ENCODE peak calls at places on chromosomes 6 and 20, in seven cellular contexts. T is endodermal cell, G is IMR-90, W is colonic mucosa, N is prostate gland, U is cardiac muscle cell, M is right atrium auricular region. Y is an unnamed sample.

GRCh38 chr20:22684072-22684762 is 99.8 kb upstream of the FOXA2 start:
- DNase-seq in T (peak; percentile 95), W (peak; percentile 67), U (peak; percentile 86), M (peak; percentile 78), G (peak; percentile 67), N (peak; percentile 60), Y (peak; percentile 77)

GRCh38 chr6:169591616-169592015 is 110.2 kb downstream of the WDR27 start:
- DNase-seq in M (no peak), U (no peak), N (no peak), W (no peak), G (no peak), T (no peak), Y (no peak)

GRCh38 chr20:52484438-52484837 is 292.9 kb upstream of the ZFP64 start:
- DNase-seq in W (no peak), M (no peak), T (no peak), N (no peak), G (peak; percentile 78), U (no peak), Y (no peak)

GRCh38 chr6:121944361-121944760 is 455.1 kb upstream of the HSF2 start:
- DNase-seq in T (no peak), U (peak; percentile 6), G (peak; percentile 6), W (no peak), N (no peak), M (no peak), Y (no peak)

GRCh38 chr20:2694519-2694918 is 1.9 kb downstream of the EBF4 start:
- DNase-seq in N (no peak), M (no peak), G (no peak), W (no peak), U (no peak), T (peak; percentile 64), Y (no peak)

GRCh38 chr6:55632953-55633352 is 54.0 kb upstream of the HMGCLL1 start:
- DNase-seq in T (no peak), N (no peak), W (no peak), M (no peak), U (no peak), G (peak; percentile 11), Y (no peak)

GRCh38 chr20:3614509-3614908 is 48.7 kb downstream of the GFRA4 start:
- DNase-seq in G (peak; percentile 56), U (no peak), W (no peak), N (no peak), T (no peak), M (no peak), Y (no peak)

GRCh38 chr6:47413752-47414516 is 63.7 kb upstream of the CD2AP start:
- DNase-seq in N (peak; percentile 51), T (no peak), M (no peak), G (peak; percentile 69), W (peak; percentile 63), U (peak; percentile 83), Y (no peak)

GRCh38 chr20:14189794-14190402 is 147.5 kb downstream of the FLRT3 start:
- DNase-seq in N (peak; percentile 29), U (peak; percentile 37), T (no peak), M (no peak), G (peak; percentile 62), W (peak; percentile 29), Y (no peak)

GRCh38 chr6:9623228-9623832 is 791.5 kb downstream of the TFAP2A start:
- DNase-seq in T (no peak), M (no peak), G (no peak), U (no peak), W (no peak), N (no peak), Y (no peak)

GRCh38 chr20:17611290-17611539 is 41.3 kb downstream of the DSTN start:
- DNase-seq in U (no peak), T (peak; percentile 81), M (no peak), N (no peak), W (no peak), G (no peak), Y (no peak)

GRCh38 chr20:21902391-21902790 is 196.9 kb downstream of the PAX1 start:
- DNase-seq in N (no peak), G (no peak), U (no peak), M (no peak), T (no peak), W (no peak), Y (no peak)

GRCh38 chr6:143592335-143592734 is 80.8 kb upstream of the FUCA2 start:
- DNase-seq in U (no peak), W (no peak), T (peak; percentile 77), M (no peak), N (no peak), G (no peak), Y (no peak)

GRCh38 chr20:37948956-37949355 is 46.0 kb downstream of the VSTM2L start:
- DNase-seq in N (no peak), M (peak; percentile 30), G (no peak), W (no peak), U (no peak), T (peak; percentile 15), Y (peak; percentile 5)

GRCh38 chr6:25698631-25699030 is 46.6 kb downstream of the SCGN start:
- DNase-seq in U (no peak), M (no peak), G (no peak), T (no peak), W (no peak), N (no peak), Y (no peak)

GRCh38 chr6:92810913-92811312 is 608.4 kb downstream of the EPHA7 start:
- DNase-seq in U (peak; percentile 49), G (peak; percentile 27), W (no peak), T (peak; percentile 87), N (peak; percentile 16), M (no peak), Y (no peak)

GRCh38 chr6:53894086-53894485 is 99.3 kb downstream of the LRRC1 start:
- DNase-seq in W (no peak), G (peak; percentile 61), M (no peak), T (no peak), U (peak; percentile 29), N (no peak), Y (no peak)

GRCh38 chr6:17278289-17279061 is 2.7 kb upstream of the RBM24 start:
- DNase-seq in G (peak; percentile 64), U (peak; percentile 44), N (no peak), T (no peak), M (no peak), W (no peak), Y (no peak)

GRCh38 chr6:36368921-36369880 is 18.3 kb downstream of the ETV7 start:
- DNase-seq in T (peak; percentile 42), W (no peak), G (peak; percentile 83), U (peak; percentile 92), N (no peak), M (no peak), Y (peak; percentile 49)

GRCh38 chr20:52104546-52105044 is 87.0 kb downstream of the ZFP64 start:
- DNase-seq in M (no peak), G (peak; percentile 8), T (peak; percentile 89), U (peak; percentile 27), N (no peak), W (no peak), Y (no peak)

GRCh38 chr20:45294659-45295058 is 12.0 kb upstream of the RBPJL start:
- DNase-seq in U (no peak), T (no peak), W (no peak), N (no peak), G (no peak), M (no peak), Y (no peak)

DNA sequence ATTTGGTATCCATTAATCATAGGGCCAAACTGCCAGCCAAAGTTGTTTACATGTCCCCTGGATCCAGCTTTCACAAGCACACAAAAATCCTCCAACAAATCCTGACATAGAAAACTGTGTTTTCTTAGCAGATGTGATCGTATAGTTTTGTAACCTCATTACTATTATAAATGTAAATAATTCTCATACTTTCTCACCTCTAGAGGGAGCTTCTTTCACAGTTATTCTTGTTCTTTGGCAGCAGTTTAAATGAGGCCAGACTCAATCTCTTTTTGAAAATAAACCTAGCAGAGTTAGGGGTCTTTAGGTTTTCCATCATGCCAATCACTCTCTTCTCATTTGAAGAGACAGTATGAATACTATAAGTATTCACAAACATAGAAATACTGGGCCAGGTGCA is 17.0 kb upstream of the ZNF318 start:
- DNase-seq in W (no peak), T (no peak), G (peak; percentile 25), N (no peak), U (no peak), M (no peak), Y (no peak)
- TF ChIP-seq CTCF in W (peak; percentile 30), T (peak; percentile 64), G (peak; percentile 60), N (no peak), U (no peak), M (no peak), Y (peak; percentile 42)

DNA sequence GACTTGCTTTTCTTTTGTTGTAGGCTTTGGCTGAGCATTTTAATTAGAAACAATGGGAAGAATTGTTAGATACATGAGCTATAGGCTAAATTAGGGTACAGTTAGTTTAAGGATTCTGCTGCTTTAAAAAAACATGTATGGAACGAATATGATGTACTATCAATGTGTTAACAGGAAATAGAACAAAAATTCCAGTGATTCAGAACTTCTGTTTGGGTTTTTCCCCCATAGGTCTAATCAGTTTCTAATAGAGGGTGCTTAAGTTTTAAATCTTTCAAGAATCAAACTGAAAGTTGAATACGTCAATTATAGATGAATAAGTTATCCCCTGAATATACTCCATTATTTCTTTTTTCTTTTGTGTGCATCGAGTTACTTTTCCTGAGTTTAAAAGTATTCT is 1.9 kb downstream of the TAB2 start:
- DNase-seq in U (no peak), N (no peak), G (no peak), T (no peak), W (no peak), M (no peak), Y (no peak)
- H3K4me1 ChIP-seq in U (peaks cover 55% of the 10 kb centered on the region), N (peaks cover 11% of the 10 kb centered on the region), G (peaks cover 5% of the 10 kb centered on the region), T (no peaks in the 10 kb centered on the region), W (peaks cover 7% of the 10 kb centered on the region), M (no peaks in the 10 kb centered on the region), Y (peaks cover under 1% of the 10 kb centered on the region)

GRCh38 chr20:60868316-60868891 is 383.7 kb upstream of the CDH4 start:
- DNase-seq in M (no peak), T (no peak), N (no peak), U (no peak), G (no peak), W (no peak), Y (no peak)

GRCh38 chr20:60869626-60870025 is 382.4 kb upstream of the CDH4 start:
- DNase-seq in M (no peak), G (no peak), U (no peak), T (no peak), W (no peak), N (no peak), Y (no peak)

GRCh38 chr20:60869032-60869550 is 383.0 kb upstream of the CDH4 start:
- DNase-seq in U (no peak), T (no peak), N (no peak), M (no peak), W (no peak), G (no peak), Y (no peak)

GRCh38 chr20:60870040-60870439 is 382.0 kb upstream of the CDH4 start:
- DNase-seq in M (no peak), W (no peak), U (no peak), G (no peak), T (no peak), N (no peak), Y (no peak)

DNA sequence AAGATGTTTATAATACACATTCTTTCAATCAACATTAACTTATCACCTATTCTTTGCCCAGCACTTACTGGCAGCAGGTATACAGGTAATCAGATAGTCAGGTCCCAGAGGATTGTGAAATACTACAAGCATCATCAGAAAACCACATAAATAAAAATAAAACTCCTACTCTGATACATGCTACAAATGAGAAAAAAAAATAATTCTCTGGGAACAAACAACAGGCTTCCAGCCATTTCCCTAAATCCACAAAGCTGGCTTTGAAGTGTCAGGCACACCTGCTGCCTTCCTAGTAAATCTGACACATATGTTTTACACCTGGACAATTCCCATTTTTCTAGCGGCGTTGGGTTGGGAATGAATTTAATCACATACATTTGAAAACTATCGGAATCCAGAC is 384.5 kb upstream of the CDH4 start:
- DNase-seq in G (no peak), W (no peak), M (no peak), U (no peak), N (no peak), T (no peak), Y (no peak)
- H3K27me3 ChIP-seq in G (no peaks in the 10 kb centered on the region), W (no peaks in the 10 kb centered on the region), M (no peaks in the 10 kb centered on the region), U (no peaks in the 10 kb centered on the region), N (peaks cover 4% of the 10 kb centered on the region), T (peaks cover 4% of the 10 kb centered on the region), Y (no peaks in the 10 kb centered on the region)

GRCh38 chr6:6962086-6962485 is 145.7 kb upstream of the RREB1 start:
- DNase-seq in G (no peak), W (no peak), N (no peak), T (no peak), U (no peak), M (no peak), Y (no peak)
- TF ChIP-seq CTCF in G (no peak), W (no peak), N (no peak), T (no peak), U (no peak), M (no peak), Y (no peak)

Y was measured in lung.